ENCODE peak calls at places on chromosomes 11 and 22, in eight cellular contexts. J, H, K, B, D, G, E and C are unnamed samples.
A peak's percentile ranks its signal among the peaks of the same experiment; 100 is the strongest.

GRCh38 chr11:1226981-1227550 is 4.2 kb downstream of the MUC5B start:
- DNase-seq in K (no peak), E (no peak), B (no peak), D (no peak), G (no peak), J (peak; percentile 53), H (peak; percentile 40), C (no peak)

GRCh38 chr11:73980001-73980960 is 2.4 kb downstream of the UCP2 start:
- DNase-seq in H (no peak), D (peak; percentile 57), E (peak; percentile 26), J (peak; percentile 76), K (no peak), G (peak; percentile 79), B (peak; percentile 69), C (no peak)

GRCh38 chr11:110837535-110838127 is 125.4 kb upstream of the ARHGAP20 start:
- DNase-seq in H (no peak), K (no peak), J (no peak), G (no peak), B (no peak), E (no peak), D (no peak), C (no peak)

GRCh38 chr22:50218153-50218995 is 17.6 kb downstream of the SELENOO start:
- DNase-seq in B (no peak), D (no peak), K (no peak), J (no peak), E (no peak), G (no peak), H (no peak), C (no peak)

GRCh38 chr11:14237333-14237988 is 121.5 kb downstream of the RRAS2 start:
- DNase-seq in G (no peak), K (no peak), E (no peak), B (no peak), J (no peak), H (no peak), D (no peak), C (no peak)

GRCh38 chr11:6862961-6863360 is at the start of gene OR10A2:
- DNase-seq in K (peak; percentile 2), J (no peak), H (no peak), G (no peak), B (no peak), E (no peak), D (no peak), C (no peak)

GRCh38 chr11:35009941-35010337 is 93.5 kb downstream of the PDHX start:
- DNase-seq in B (no peak), G (no peak), E (no peak), K (no peak), H (peak; percentile 79), J (no peak), D (no peak), C (no peak)

GRCh38 chr11:119359365-119360229 is 13.1 kb upstream of the MFRP start:
- DNase-seq in K (no peak), G (no peak), D (no peak), E (no peak), J (no peak), B (no peak), H (no peak), C (no peak)

GRCh38 chr11:102836290-102836875 is 7.0 kb downstream of the MMP3 start:
- DNase-seq in J (no peak), G (no peak), D (peak; percentile 30), E (peak; percentile 62), K (no peak), B (no peak), H (no peak), C (no peak)

GRCh38 chr22:26170795-26171194 is 1.5 kb downstream of the SEZ6L start:
- DNase-seq in K (no peak), B (no peak), H (no peak), J (no peak), D (no peak), E (no peak), G (no peak), C (peak; percentile 78)

GRCh38 chr11:73028621-73029020 is 113.5 kb downstream of the FCHSD2 start:
- DNase-seq in E (no peak), K (no peak), D (peak; percentile 15), G (no peak), B (no peak), J (no peak), H (no peak), C (no peak)

GRCh38 chr22:29225422-29226090 is 19.9 kb downstream of the EMID1 start:
- DNase-seq in E (peak; percentile 25), K (no peak), J (no peak), H (no peak), D (peak; percentile 56), G (no peak), B (no peak), C (peak; percentile 31)

GRCh38 chr22:31243339-31244043 is 31.4 kb downstream of the LIMK2 start:
- DNase-seq in G (no peak), D (no peak), J (no peak), B (no peak), K (peak; percentile 79), H (peak; percentile 55), E (no peak), C (no peak)

GRCh38 chr22:41683616-41684015 is 5.1 kb downstream of the SNU13 start:
- DNase-seq in K (no peak), B (no peak), E (peak; percentile 87), J (no peak), H (no peak), D (no peak), G (no peak), C (no peak)

GRCh38 chr11:21323617-21324016 is 654.2 kb downstream of the NELL1 start:
- DNase-seq in H (no peak), D (no peak), B (no peak), G (no peak), J (no peak), K (no peak), E (no peak), C (no peak)

GRCh38 chr11:120316880-120317688 is 8.0 kb upstream of the TLCD5 start:
- DNase-seq in E (no peak), J (no peak), G (no peak), H (no peak), D (peak; percentile 90), B (no peak), K (no peak), C (no peak)

GRCh38 chr11:5564259-5565019 is 16.1 kb upstream of the OR52H1 start:
- DNase-seq in K (no peak), B (no peak), E (no peak), H (no peak), J (no peak), G (no peak), D (no peak), C (no peak)

GRCh38 chr11:122045181-122045586 is 70.8 kb downstream of the BLID start:
- DNase-seq in K (no peak), D (no peak), H (peak; percentile 6), E (peak; percentile 93), G (no peak), J (no peak), B (no peak), C (no peak)

GRCh38 chr11:67292671-67293070 is 3.6 kb downstream of the ANKRD13D start:
- DNase-seq in K (no peak), E (no peak), B (no peak), H (no peak), J (no peak), G (no peak), D (no peak), C (no peak)

GRCh38 chr11:33059331-33060007 is 20.1 kb downstream of the TCP11L1 start:
- DNase-seq in B (no peak), D (no peak), E (no peak), J (no peak), G (no peak), K (no peak), H (no peak), C (no peak)

GRCh38 chr11:86288776-86289507 is 13.1 kb upstream of the HIKESHI start:
- DNase-seq in J (no peak), D (no peak), G (no peak), E (no peak), K (no peak), H (no peak), B (no peak), C (no peak)